ENCODE peak calls at places on chromosomes 4 and X, in ten cellular contexts. L, K, P, X, Y, Z, Q, V, D and I are unnamed samples.

GRCh38 chr4:186876961-186877626 is 153.4 kb upstream of the FAT1 start:
- DNase-seq in L (no peak), K (no peak), P (no peak), X (no peak), Y (no peak), Z (no peak), Q (no peak), V (no peak), D (no peak), I (no peak)

GRCh38 chr4:85952982-85953650 is 406.7 kb downstream of the MAPK10 start:
- DNase-seq in L (no peak), K (no peak), P (no peak), X (no peak), Y (no peak), Z (no peak), Q (no peak), V (no peak), D (no peak), I (no peak)

GRCh38 chrX:53594354-53594753 is 92.2 kb downstream of the HUWE1 start:
- DNase-seq in L (no peak), K (no peak), P (no peak), X (no peak), Y (no peak), Z (no peak), Q (no peak), V (peak; percentile 35), D (no peak), I (no peak)

GRCh38 chrX:154542723-154543424 is 3.8 kb downstream of the G6PD start:
- DNase-seq in L (no peak), K (peak; percentile 55), P (no peak), X (peak; percentile 37), Y (no peak), Z (no peak), Q (no peak), V (no peak), D (no peak), I (peak; percentile 40)

GRCh38 chr4:84952004-84952403 is 14.5 kb downstream of the WDFY3 start:
- DNase-seq in L (no peak), K (no peak), P (no peak), X (no peak), Y (peak; percentile 39), Z (no peak), Q (no peak), V (peak; percentile 72), D (no peak), I (peak; percentile 49)

GRCh38 chr4:41881931-41882621 is 53.2 kb upstream of the TMEM33 start:
- DNase-seq in L (no peak), K (no peak), P (no peak), X (no peak), Y (no peak), Z (no peak), Q (no peak), V (no peak), D (no peak), I (no peak)

GRCh38 chr4:110245567-110245966 is 47.2 kb upstream of the ELOVL6 start:
- DNase-seq in L (no peak), K (no peak), P (no peak), X (no peak), Y (no peak), Z (no peak), Q (no peak), V (peak; percentile 9), D (no peak), I (no peak)

GRCh38 chr4:172786039-172786792 is 382.4 kb upstream of the GALNT7 start:
- DNase-seq in L (no peak), K (no peak), P (no peak), X (no peak), Y (no peak), Z (no peak), Q (no peak), V (no peak), D (no peak), I (no peak)

GRCh38 chr4:108219998-108220397 is 51.3 kb upstream of the LEF1 start:
- DNase-seq in L (no peak), K (no peak), P (no peak), X (no peak), Y (no peak), Z (no peak), Q (no peak), V (no peak), D (no peak), I (no peak)

GRCh38 chrX:103211012-103211715 is 3.7 kb upstream of the BEX4 start:
- DNase-seq in L (peak; percentile 20), K (peak; percentile 52), P (peak; percentile 50), X (peak; percentile 12), Y (no peak), Z (peak; percentile 77), Q (peak; percentile 32), V (peak; percentile 40), D (no peak), I (no peak)

GRCh38 chrX:53312946-53313745 is 31.8 kb upstream of the IQSEC2 start:
- DNase-seq in L (peak; percentile 46), K (peak; percentile 60), P (peak; percentile 53), X (peak; percentile 39), Y (no peak), Z (peak; percentile 85), Q (peak; percentile 48), V (peak; percentile 43), D (peak; percentile 45), I (no peak)

GRCh38 chr4:10107111-10108091 is 9.2 kb downstream of the WDR1 start:
- DNase-seq in L (no peak), K (no peak), P (no peak), X (no peak), Y (no peak), Z (no peak), Q (no peak), V (peak; percentile 29), D (no peak), I (no peak)

GRCh38 chr4:122854860-122855259 is 28.2 kb downstream of the FGF2 start:
- DNase-seq in L (no peak), K (peak; percentile 53), P (peak; percentile 89), X (no peak), Y (no peak), Z (no peak), Q (peak; percentile 30), V (peak; percentile 60), D (no peak), I (no peak)

GRCh38 chr4:90753068-90753467 is 625.9 kb downstream of the CCSER1 start:
- DNase-seq in L (no peak), K (no peak), P (no peak), X (no peak), Y (no peak), Z (no peak), Q (no peak), V (no peak), D (no peak), I (no peak)

GRCh38 chr4:25100710-25101109 is 59.5 kb downstream of the SEPSECS start:
- DNase-seq in L (no peak), K (no peak), P (no peak), X (no peak), Y (no peak), Z (no peak), Q (no peak), V (no peak), D (no peak), I (no peak)

GRCh38 chrX:72408885-72409284 is 103.2 kb upstream of the CITED1 start:
- DNase-seq in L (no peak), K (no peak), P (no peak), X (no peak), Y (no peak), Z (no peak), Q (no peak), V (no peak), D (no peak), I (no peak)

GRCh38 chr4:3715251-3716033 is 50.7 kb upstream of the ADRA2C start:
- DNase-seq in L (no peak), K (peak; percentile 30), P (no peak), X (no peak), Y (no peak), Z (no peak), Q (no peak), V (no peak), D (no peak), I (no peak)

GRCh38 chr4:85092536-85092935 is 126.0 kb upstream of the WDFY3 start:
- DNase-seq in L (no peak), K (no peak), P (no peak), X (no peak), Y (no peak), Z (no peak), Q (no peak), V (no peak), D (no peak), I (no peak)

GRCh38 chrX:150464001-150464400 is 100.9 kb downstream of the MAMLD1 start:
- DNase-seq in L (no peak), K (no peak), P (no peak), X (no peak), Y (no peak), Z (no peak), Q (no peak), V (no peak), D (no peak), I (no peak)

GRCh38 chr4:108135549-108136209 is 33.1 kb downstream of the LEF1 start:
- DNase-seq in L (no peak), K (no peak), P (no peak), X (no peak), Y (no peak), Z (no peak), Q (no peak), V (no peak), D (no peak), I (no peak)

GRCh38 chrX:9231491-9231890 is 197.6 kb upstream of the FAM9B start:
- DNase-seq in L (no peak), K (no peak), P (no peak), X (no peak), Y (no peak), Z (no peak), Q (no peak), V (peak; percentile 19), D (no peak), I (no peak)

GRCh38 chrX:139967300-139967699 is 2.0 kb upstream of the CXorf66 start:
- DNase-seq in L (no peak), K (no peak), P (no peak), X (no peak), Y (no peak), Z (peak; percentile 71), Q (no peak), V (no peak), D (no peak), I (no peak)

GRCh38 chr4:122764071-122764807 is 31.7 kb downstream of the BBS12 start:
- DNase-seq in L (no peak), K (no peak), P (no peak), X (no peak), Y (no peak), Z (no peak), Q (no peak), V (peak; percentile 76), D (no peak), I (no peak)

GRCh38 chrX:148466292-148466691 is 34.1 kb upstream of the AFF2 start:
- DNase-seq in L (no peak), K (no peak), P (no peak), X (no peak), Y (no peak), Z (no peak), Q (no peak), V (no peak), D (no peak), I (no peak)

GRCh38 chr4:128573781-128574508 is 235.6 kb upstream of the JADE1 start:
- DNase-seq in L (no peak), K (no peak), P (no peak), X (no peak), Y (no peak), Z (no peak), Q (no peak), V (peak; percentile 93), D (no peak), I (no peak)

GRCh38 chr4:182190306-182190705 is 52.9 kb upstream of the TENM3 start:
- DNase-seq in L (no peak), K (no peak), P (no peak), X (no peak), Y (no peak), Z (no peak), Q (no peak), V (no peak), D (no peak), I (no peak)

GRCh38 chrX:136048446-136048845 is 63.2 kb downstream of the SLC9A6 start:
- DNase-seq in L (no peak), K (no peak), P (no peak), X (no peak), Y (no peak), Z (no peak), Q (no peak), V (peak; percentile 63), D (no peak), I (no peak)

GRCh38 chr4:69750346-69750745 is 10.1 kb downstream of the SULT1B1 start:
- DNase-seq in L (no peak), K (no peak), P (no peak), X (no peak), Y (no peak), Z (no peak), Q (no peak), V (peak; percentile 5), D (no peak), I (no peak)